ENCODE peak calls at places on chromosomes 4 and X, in five cellular contexts. T is neuronal stem cell, J is H1, P is H9, Q is IMR-90. L is an unnamed sample. For H3K4me1, the result is how much of the 10 kb centered on the place peaks cover.

GRCh38 chrX:131264053-131264452 is 25.1 kb downstream of the IGSF1 start:
- DNase-seq in Q (no peak), J (no peak), P (no peak), T (no peak), L (no peak)

GRCh38 chr4:23728971-23729370 is 160.9 kb downstream of the PPARGC1A start:
- DNase-seq in P (no peak), Q (no peak), J (no peak), T (no peak), L (no peak)

GRCh38 chr4:103097112-103097511 is 2.5 kb downstream of the BDH2 start:
- DNase-seq in T (no peak), Q (no peak), J (no peak), P (no peak), L (no peak)

GRCh38 chrX:70446380-70447350 is 2.0 kb downstream of the DLG3 start:
- DNase-seq in J (no peak), P (no peak), Q (no peak), T (no peak), L (no peak)

GRCh38 chr4:66000500-66001117 is 330.3 kb upstream of the EPHA5 start:
- DNase-seq in P (no peak), J (no peak), T (no peak), Q (no peak), L (no peak)

GRCh38 chrX:9873952-9874351 is 87.7 kb downstream of the SHROOM2 start:
- DNase-seq in Q (peak), T (no peak), J (peak), P (peak), L (no peak)

GRCh38 chrX:11908371-11908770 is 150.3 kb downstream of the MSL3 start:
- DNase-seq in Q (no peak), P (no peak), J (no peak), T (no peak), L (peak)

GRCh38 chrX:154046262-154046771 is 26.6 kb upstream of the IRAK1 start:
- DNase-seq in T (no peak), Q (peak), J (no peak), P (no peak), L (no peak)

GRCh38 chr4:153759407-153760226 is at the start of gene RNF175:
- DNase-seq in T (no peak), Q (no peak), J (peak), P (peak), L (no peak)

GRCh38 chr4:128385683-128386304 is 98.2 kb upstream of the PGRMC2 start:
- DNase-seq in T (no peak), P (no peak), Q (peak), J (no peak), L (peak)

GRCh38 chr4:128384091-128384520 is 96.5 kb upstream of the PGRMC2 start:
- DNase-seq in Q (peak), J (no peak), T (no peak), P (no peak), L (peak)

GRCh38 chr4:128384765-128385164 is 97.2 kb upstream of the PGRMC2 start:
- DNase-seq in P (no peak), Q (no peak), J (no peak), T (no peak), L (no peak)

GRCh38 chr4:128386761-128387599 is 99.4 kb upstream of the PGRMC2 start:
- DNase-seq in Q (peak), P (no peak), T (no peak), J (no peak), L (peak)

DNA sequence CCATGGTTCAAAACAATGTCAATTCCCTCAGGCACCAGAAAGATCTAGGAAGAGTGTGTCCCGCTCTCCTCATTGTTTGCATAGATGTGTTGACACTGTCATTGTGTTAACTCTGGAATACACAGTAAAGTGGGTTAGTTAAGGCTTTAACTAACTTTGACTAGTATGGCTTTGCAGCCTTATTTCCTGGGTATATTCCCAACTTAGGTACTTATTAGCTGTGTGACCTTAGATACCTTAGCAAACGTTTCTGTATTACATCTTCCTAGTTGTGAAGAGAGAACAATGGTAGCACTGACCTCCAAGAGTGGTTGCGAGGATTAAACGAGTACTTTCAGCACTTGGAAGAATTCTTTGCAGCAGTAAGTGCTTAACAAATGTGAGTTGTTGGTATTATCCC is 97.6 kb upstream of the PGRMC2 start:
- DNase-seq in Q (no peak), T (no peak), J (no peak), P (no peak), L (peak)
- H3K4me1 ChIP-seq in Q (under half), T (under half), J (under half), P (under half), L (under half)

GRCh38 chr4:6688879-6689505 is 4.7 kb upstream of the S100P start:
- DNase-seq in T (no peak), J (peak), Q (peak), P (peak), L (peak)

GRCh38 chr4:6692806-6693205 is 872 bp upstream of the S100P start:
- DNase-seq in T (no peak), J (no peak), Q (peak), P (no peak), L (peak)

GRCh38 chr4:6692379-6692778 is 1.3 kb upstream of the S100P start:
- DNase-seq in J (no peak), P (no peak), Q (no peak), T (no peak), L (no peak)

GRCh38 chr4:6687947-6688878 is 5.5 kb upstream of the S100P start:
- DNase-seq in Q (no peak), P (peak), J (no peak), T (no peak), L (peak)

DNA sequence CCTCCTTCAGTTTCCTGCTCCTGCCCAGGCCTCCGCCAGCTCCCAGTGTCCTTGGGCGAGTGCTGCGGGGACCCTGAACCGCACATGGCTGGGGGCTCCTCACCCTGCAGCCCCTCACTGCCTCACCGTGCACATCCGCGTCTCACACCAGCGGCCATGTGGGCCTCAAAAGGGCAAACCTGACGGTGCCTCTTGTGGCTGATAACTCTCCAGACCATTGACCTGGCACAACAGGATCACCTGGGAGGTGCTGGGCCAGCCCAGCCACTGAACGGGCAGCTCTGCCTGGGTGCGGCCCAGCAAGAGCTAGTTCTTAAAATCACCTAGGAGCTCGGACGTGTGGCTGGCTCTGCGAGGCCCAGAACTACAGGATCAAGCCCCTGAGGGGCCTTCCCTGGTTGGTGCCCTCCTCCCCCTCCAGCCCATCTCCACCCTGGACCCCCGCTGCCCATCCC is 4.1 kb upstream of the S100P start:
- DNase-seq in Q (no peak), P (peak), T (no peak), J (peak), L (no peak)
- H2BK120ac ChIP-seq in Q (peak), P (no peak), T (no peak), J (peak), L (peak)

GRCh38 chr4:98641393-98641792 is 17.0 kb downstream of the TSPAN5 start:
- DNase-seq in P (no peak), Q (peak), T (no peak), J (no peak), L (no peak)
- H3K4me1 ChIP-seq in P (under half), Q (under half), T (under half), J (under half), L (under half)

GRCh38 chrX:68936608-68937007 is 107.8 kb downstream of the EFNB1 start:
- DNase-seq in T (no peak), J (no peak), P (no peak), Q (peak), L (peak)
- H2BK120ac ChIP-seq in T (no peak), J (no peak), P (no peak), Q (no peak), L (no peak)

GRCh38 chrX:444305-444704 is 57.6 kb upstream of the PPP2R3B start:
- DNase-seq in P (no peak), Q (no peak), J (no peak), T (no peak), L (no peak)

GRCh38 chrX:447052-447451 is 60.3 kb upstream of the PPP2R3B start:
- DNase-seq in J (no peak), P (no peak), T (no peak), Q (no peak), L (no peak)

GRCh38 chrX:445727-446126 is 59.0 kb upstream of the PPP2R3B start:
- DNase-seq in J (no peak), T (no peak), P (no peak), Q (no peak), L (no peak)

GRCh38 chrX:443676-444210 is 57.0 kb upstream of the PPP2R3B start:
- DNase-seq in J (no peak), Q (no peak), P (no peak), T (no peak), L (no peak)

GRCh38 chrX:446243-446642 is 59.5 kb upstream of the PPP2R3B start:
- DNase-seq in Q (no peak), P (peak), J (peak), T (peak), L (no peak)
- H3K4me1 ChIP-seq in Q (under half), P (under half), J (under half), T (under half), L (under half)

GRCh38 chrX:65667157-65667502 is 324 bp upstream of the MSN start:
- DNase-seq in Q (no peak), T (no peak), J (no peak), P (no peak), L (no peak)

GRCh38 chrX:65671286-65671685 is 3.8 kb downstream of the MSN start:
- DNase-seq in T (no peak), J (no peak), Q (no peak), P (no peak), L (no peak)

GRCh38 chrX:65671966-65672365 is 4.5 kb downstream of the MSN start:
- DNase-seq in T (no peak), P (no peak), Q (no peak), J (no peak), L (no peak)

GRCh38 chrX:65667503-65668355 is at the start of gene MSN:
- DNase-seq in T (peak), Q (peak), J (peak), P (peak), L (no peak)

GRCh38 chrX:65668362-65669310 is 1.2 kb downstream of the MSN start:
- DNase-seq in Q (peak), J (peak), T (peak), P (peak), L (no peak)
- H2BK120ac ChIP-seq in Q (peak), J (no peak), T (no peak), P (no peak), L (peak)

DNA sequence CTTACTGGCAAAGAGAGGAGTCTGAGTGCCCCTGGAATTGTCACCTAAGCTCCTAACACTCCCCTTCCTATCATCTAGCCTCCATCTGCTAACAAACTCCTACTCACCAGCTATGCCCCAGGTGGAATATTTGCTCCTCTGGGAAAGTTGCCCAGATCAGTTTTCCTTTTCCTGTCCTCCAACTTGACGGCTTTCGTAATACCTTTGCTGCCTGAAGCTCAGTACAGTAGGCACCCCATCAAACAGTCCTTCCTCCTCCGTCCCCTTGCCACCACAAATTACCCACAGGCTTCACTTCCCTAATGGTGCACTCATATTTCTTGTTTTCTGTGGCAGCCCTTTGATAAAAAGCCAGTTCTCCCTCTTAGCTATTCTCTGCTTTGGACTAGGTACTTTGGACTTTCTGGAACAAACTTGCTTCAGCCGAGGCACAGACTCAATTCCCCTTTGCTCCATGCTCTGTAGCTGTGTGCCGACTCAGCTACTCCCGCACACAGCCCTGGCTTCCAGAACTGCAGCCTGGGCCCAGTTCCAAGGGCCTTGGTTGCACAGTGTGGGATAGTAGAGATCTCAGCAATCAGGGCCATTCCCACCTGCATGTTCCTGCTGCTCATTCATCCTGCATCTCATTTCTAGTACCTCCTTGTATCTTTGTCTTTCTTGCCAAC is 605.1 kb downstream of the BCOR start:
- DNase-seq in P (no peak), T (no peak), Q (no peak), J (no peak), L (no peak)
- H3K4me1 ChIP-seq in P (under half), T (under half), Q (under half), J (under half), L (under half)

GRCh38 chr4:48331577-48332340 is 9.6 kb upstream of the SLAIN2 start:
- DNase-seq in T (no peak), Q (peak), P (no peak), J (no peak), L (peak)
- H2BK120ac ChIP-seq in T (no peak), Q (peak), P (no peak), J (no peak), L (no peak)

L was measured in trophoblast cell.